ENCODE peak calls at places on chromosomes 3 and 15, in five cellular contexts. V is frontal cortex; Z is HT1080; U is stimulated activated CD4-positive, alpha-beta T cell treated with anti-CD3 and anti-CD28 coated beads, Interleukin-4, amount 100 ng/mL, for 48 hours; N is GM23248. K is an unnamed sample.

GRCh38 chr15:67097893-67098740 is 32.7 kb downstream of the SMAD3 start:
- DNase-seq in V (no peak), Z (peak; percentile 72), U (no peak), N (peak; percentile 88), K (no peak)

GRCh38 chr15:60536314-60536713 is 57.4 kb upstream of the ICE2 start:
- DNase-seq in V (no peak), Z (no peak), U (no peak), N (no peak), K (no peak)

GRCh38 chr3:112638327-112639020 is 2.5 kb downstream of the CCDC80 start:
- DNase-seq in V (no peak), Z (no peak), U (no peak), N (peak; percentile 84), K (no peak)

GRCh38 chr15:57619746-57620145 is 28.0 kb downstream of the MYZAP start:
- DNase-seq in V (no peak), Z (no peak), U (no peak), N (peak; percentile 20), K (no peak)

GRCh38 chr3:131804565-131805133 is 230.2 kb downstream of the CPNE4 start:
- DNase-seq in V (no peak), Z (no peak), U (no peak), N (peak; percentile 3), K (no peak)

GRCh38 chr3:162295323-162295983 is 798.8 kb downstream of the OTOL1 start:
- DNase-seq in V (no peak), Z (peak; percentile 95), U (no peak), N (peak; percentile 92), K (peak; percentile 83)

GRCh38 chr15:41332788-41333527 is at the start of gene NUSAP1:
- DNase-seq in V (no peak), Z (no peak), U (no peak), N (peak; percentile 60), K (no peak)

GRCh38 chr3:148450819-148451218 is 246.9 kb upstream of the AGTR1 start:
- DNase-seq in V (no peak), Z (no peak), U (no peak), N (no peak), K (no peak)

GRCh38 chr15:88693191-88693590 is 54.4 kb downstream of the ISG20 start:
- DNase-seq in V (no peak), Z (no peak), U (no peak), N (no peak), K (no peak)

GRCh38 chr3:113140876-113141275 is 70.5 kb upstream of the BOC start:
- DNase-seq in V (no peak), Z (peak; percentile 93), U (peak; percentile 2), N (peak; percentile 49), K (no peak)

K was measured in AG04450.